ENCODE peak calls at places on chromosomes 4 and X, in five cellular contexts. V is cardiac fibroblast, S is lower leg skin, H is heart right ventricle, F is fibroblast of lung. X is an unnamed sample.
A peak's percentile ranks its signal among the peaks of the same experiment; 100 is the strongest.

GRCh38 chrX:31546130-31546529 is 474.3 kb upstream of the FTHL17 start:
- DNase-seq in F (peak; percentile 71), S (no peak), V (peak; percentile 78), H (no peak), X (peak; percentile 84)

GRCh38 chr4:143558823-143559756 is 45.6 kb downstream of the SMARCA5 start:
- DNase-seq in F (peak; percentile 66), H (peak; percentile 69), V (peak; percentile 58), S (peak; percentile 89), X (peak; percentile 54)

GRCh38 chrX:34655496-34656258 is 1.4 kb downstream of the TMEM47 start:
- DNase-seq in V (no peak), F (peak; percentile 19), H (peak; percentile 8), S (no peak), X (no peak)

GRCh38 chrX:35166023-35166422 is 223.4 kb downstream of the FAM47B start:
- DNase-seq in V (no peak), F (peak; percentile 45), H (no peak), S (no peak), X (no peak)

GRCh38 chrX:9790866-9791265 is 4.6 kb downstream of the SHROOM2 start:
- DNase-seq in V (no peak), F (peak; percentile 25), H (no peak), S (no peak), X (no peak)

GRCh38 chr4:6969826-6970800 is 60.5 kb downstream of the TBC1D14 start:
- DNase-seq in F (no peak), S (no peak), H (no peak), V (no peak), X (no peak)

GRCh38 chrX:45596190-45596808 is 395.6 kb upstream of the DIPK2B start:
- DNase-seq in S (no peak), V (peak; percentile 31), F (peak; percentile 39), H (no peak), X (peak; percentile 37)

GRCh38 chrX:37785569-37785968 is 5.7 kb downstream of the CYBB start:
- DNase-seq in S (no peak), H (no peak), F (no peak), V (no peak), X (peak; percentile 1)

GRCh38 chr4:139940600-139940999 is 213.4 kb downstream of the MAML3 start:
- DNase-seq in H (no peak), F (no peak), S (no peak), V (peak; percentile 28), X (no peak)

GRCh38 chr4:82652062-82652461 is 90.3 kb upstream of the TMEM150C start:
- DNase-seq in S (no peak), H (no peak), V (peak; percentile 50), F (no peak), X (peak; percentile 33)

GRCh38 chrX:129697204-129697829 is 41.5 kb upstream of the XPNPEP2 start:
- DNase-seq in F (no peak), V (no peak), H (peak; percentile 24), S (peak; percentile 37), X (no peak)

GRCh38 chr4:7598939-7599790 is 164.4 kb upstream of the PSAPL1 start:
- DNase-seq in F (no peak), H (no peak), V (no peak), S (no peak), X (no peak)

GRCh38 chr4:152128356-152128755 is 367.5 kb upstream of the GATB start:
- DNase-seq in V (no peak), H (no peak), F (no peak), S (no peak), X (no peak)

GRCh38 chr4:931194-931959 is 739 bp downstream of the GAK start:
- DNase-seq in V (peak; percentile 35), F (peak; percentile 24), H (no peak), S (peak; percentile 90), X (peak; percentile 74)

DNA sequence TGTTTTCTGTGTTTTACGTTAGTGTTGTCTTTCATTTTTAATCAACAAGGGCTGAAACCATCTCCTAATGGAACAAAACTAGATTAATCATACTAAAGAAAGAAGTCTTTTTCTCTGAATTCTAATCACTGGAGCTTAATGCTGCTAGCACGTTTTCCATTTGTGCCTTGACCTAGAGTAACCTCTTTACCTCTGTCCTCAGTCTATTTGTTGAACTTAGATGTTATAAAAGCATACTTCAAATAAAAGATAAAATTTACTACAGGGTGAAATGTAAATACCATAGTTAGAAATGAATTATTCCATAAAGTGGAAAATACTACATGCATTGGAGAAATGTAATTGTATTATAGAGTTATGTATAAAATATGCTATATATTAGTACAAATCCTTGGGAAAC is 207.1 kb downstream of the NKX6-1 start:
- DNase-seq in H (no peak), V (no peak), S (no peak), F (no peak), X (no peak)
- TF ChIP-seq CTCF in H (no peak), V (no peak), S (no peak), F (no peak), X (no peak)

GRCh38 chr4:119626420-119626819 is 2.2 kb downstream of the PDE5A start:
- DNase-seq in V (no peak), F (no peak), H (no peak), S (no peak), X (no peak)
- H3K4me3 ChIP-seq in V (peak overlapping the region; percentile 76), F (peak overlapping the region; percentile 99), H (peak overlapping the region; percentile 80), S (no peak overlapping the region), X (peak overlapping the region; percentile 72)

GRCh38 chr4:37909690-37910486 is 19.0 kb downstream of the TBC1D1 start:
- DNase-seq in H (peak; percentile 50), V (no peak), F (no peak), S (no peak), X (no peak)

GRCh38 chr4:37917388-37917787 is 26.5 kb downstream of the TBC1D1 start:
- DNase-seq in H (peak; percentile 39), S (no peak), V (no peak), F (no peak), X (no peak)

GRCh38 chr4:37908488-37909343 is 17.8 kb downstream of the TBC1D1 start:
- DNase-seq in S (no peak), F (peak; percentile 63), H (peak; percentile 25), V (peak; percentile 59), X (peak; percentile 63)

GRCh38 chr4:37914539-37914938 is 23.7 kb downstream of the TBC1D1 start:
- DNase-seq in V (no peak), F (no peak), S (no peak), H (no peak), X (no peak)
- TF ChIP-seq CTCF in V (no peak), F (no peak), S (no peak), H (no peak), X (no peak)

GRCh38 chrX:19739683-19740082 is 147.7 kb downstream of the SH3KBP1 start:
- DNase-seq in H (peak; percentile 49), V (peak; percentile 67), F (peak; percentile 70), S (no peak), X (peak; percentile 83)
- H3K4me3 ChIP-seq in H (no peak overlapping the region), V (no peak overlapping the region), F (no peak overlapping the region), S (no peak overlapping the region), X (no peak overlapping the region)

DNA sequence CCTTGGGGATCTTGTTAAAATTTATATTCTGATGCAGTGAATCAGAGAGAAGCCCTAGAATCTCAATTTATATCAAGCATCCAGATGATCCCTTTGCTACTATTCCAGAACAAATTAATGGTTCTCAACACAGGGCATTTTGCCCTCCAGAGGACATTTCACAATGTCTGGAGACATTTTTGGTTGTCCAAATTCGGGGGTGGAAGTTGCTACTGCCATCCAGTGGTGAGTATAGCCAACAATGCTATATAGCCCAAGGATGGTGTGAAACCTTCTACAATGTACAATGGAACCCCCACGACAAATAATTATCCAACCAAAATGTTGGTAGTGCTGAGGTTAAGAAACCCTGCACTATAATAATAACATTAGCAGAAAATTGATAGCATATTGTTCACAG is 2440.0 kb downstream of the PCDH7 start:
- DNase-seq in S (no peak), V (peak; percentile 81), F (peak; percentile 65), H (no peak), X (peak; percentile 71)
- TF ChIP-seq CTCF in S (no peak), V (peak; percentile 61), F (peak; percentile 63), H (peak; percentile 19), X (peak; percentile 83)

DNA sequence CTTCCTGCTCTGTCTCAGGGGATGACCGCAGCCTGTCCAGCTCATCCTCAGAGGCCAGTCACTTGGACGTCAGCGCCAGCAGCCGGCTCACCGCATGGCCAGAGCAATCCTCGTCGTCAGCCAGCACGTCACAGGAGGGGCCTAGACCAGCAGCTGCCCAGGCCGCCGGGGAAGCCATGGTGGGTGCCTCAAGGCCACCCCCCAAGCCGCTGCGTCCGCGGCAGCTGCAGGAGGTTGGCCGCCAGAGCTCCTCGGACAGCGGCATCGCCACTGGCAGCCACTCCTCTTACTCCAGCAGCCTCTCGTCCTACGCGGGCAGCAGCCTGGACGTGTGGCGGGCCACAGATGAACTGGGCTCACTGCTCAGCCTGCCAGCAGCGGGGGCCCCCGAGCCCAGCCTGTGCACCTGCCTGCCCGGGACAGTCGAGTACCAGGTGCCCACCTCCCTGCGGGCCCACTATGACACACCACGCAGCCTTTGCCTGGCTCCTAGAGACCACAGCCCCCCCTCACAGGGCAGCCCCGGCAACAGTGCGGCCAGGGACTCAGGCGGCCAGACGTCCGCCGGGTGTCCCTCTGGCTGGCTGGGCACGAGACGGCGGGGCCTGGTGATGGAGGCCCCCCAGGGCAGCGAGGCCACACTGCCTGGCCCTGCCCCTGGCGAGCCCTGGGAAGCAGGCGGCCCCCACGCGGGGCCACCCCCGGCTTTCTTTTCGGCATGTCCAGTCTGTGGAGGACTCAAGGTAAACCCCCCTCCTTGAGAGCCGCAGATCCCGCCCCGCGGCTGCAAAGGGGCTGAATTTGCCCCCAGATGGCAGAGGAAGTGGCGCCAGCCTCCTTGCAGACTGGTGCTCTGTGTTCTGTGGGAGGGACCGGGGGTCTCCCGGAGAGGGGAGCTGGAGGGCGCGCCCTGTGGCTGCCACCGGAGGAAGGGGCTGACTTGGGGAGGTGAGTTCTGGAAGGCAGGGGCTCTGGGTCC is 29.9 kb downstream of the DOK7 start:
- DNase-seq in S (no peak), F (peak; percentile 13), V (peak; percentile 11), H (no peak), X (peak; percentile 48)
- H3K4me3 ChIP-seq in S (no peak overlapping the region), F (no peak overlapping the region), V (no peak overlapping the region), H (no peak overlapping the region), X (no peak overlapping the region)

GRCh38 chr4:175806741-175807140 is 5.3 kb downstream of the GPM6A start:
- DNase-seq in S (no peak), V (no peak), F (no peak), H (no peak), X (no peak)

GRCh38 chr4:175811171-175811570 is 893 bp downstream of the GPM6A start:
- DNase-seq in F (no peak), H (no peak), V (no peak), S (no peak), X (no peak)

GRCh38 chr4:175805863-175806262 is 6.2 kb downstream of the GPM6A start:
- DNase-seq in S (no peak), V (no peak), F (no peak), H (no peak), X (no peak)

GRCh38 chr4:175810360-175810759 is 1.7 kb downstream of the GPM6A start:
- DNase-seq in S (no peak), F (no peak), V (no peak), H (no peak), X (no peak)

GRCh38 chr4:175807596-175807995 is 4.5 kb downstream of the GPM6A start:
- DNase-seq in S (no peak), V (no peak), F (no peak), H (no peak), X (no peak)
- TF ChIP-seq CTCF in S (no peak), V (no peak), F (no peak), H (no peak), X (no peak)

X was measured in fibroblast of mammary gland.